ENCODE peak calls at places on chromosomes 2 and 18, in ten cellular contexts. J is H9, N is neuronal stem cell, L is neural progenitor cell, V is GM23248, Q is mesenchymal stem cell, B is SK-N-SH, T is astrocyte, G is endothelial cell of umbilical vein, H is H1. D is an unnamed sample. For H3K4me1, the result is how much of the 10 kb centered on the place peaks cover.

GRCh38 chr2:227388537-227389011 is 825 bp upstream of the SCYGR1 start:
- DNase-seq in J (no peak), N (no peak), L (no peak), V (peak), Q (no peak), B (no peak), T (peak), G (no peak), H (no peak), D (peak)

GRCh38 chr2:168716839-168717238 is 85.6 kb upstream of the NOSTRIN start:
- DNase-seq in J (no peak), N (no peak), L (no peak), V (no peak), Q (no peak), B (no peak), T (no peak), G (no peak), H (no peak), D (no peak)

GRCh38 chr2:171102802-171103201 is 57.9 kb downstream of the TLK1 start:
- DNase-seq in J (no peak), N (no peak), L (no peak), V (no peak), Q (no peak), B (no peak), T (no peak), G (no peak), H (no peak), D (no peak)

GRCh38 chr2:238950551-238950950 is 102.7 kb downstream of the TWIST2 start:
- DNase-seq in J (peak), N (no peak), L (no peak), V (no peak), Q (no peak), B (no peak), T (no peak), G (no peak), H (no peak), D (no peak)

GRCh38 chr2:119744335-119744939 is 15.3 kb upstream of the PTPN4 start:
- DNase-seq in J (no peak), N (no peak), L (no peak), V (peak), Q (no peak), B (no peak), T (no peak), G (peak), H (no peak), D (no peak)

GRCh38 chr2:236876642-236877041 is 209.0 kb upstream of the COPS8 start:
- DNase-seq in J (no peak), N (no peak), L (no peak), V (no peak), Q (no peak), B (no peak), T (no peak), G (no peak), H (no peak), D (no peak)

GRCh38 chr2:219293736-219294201 is 14.6 kb downstream of the DNAJB2 start:
- DNase-seq in J (no peak), N (no peak), L (no peak), V (no peak), Q (no peak), B (no peak), T (no peak), G (no peak), H (no peak), D (no peak)

GRCh38 chr2:170822885-170823799 is 6.5 kb downstream of the GAD1 start:
- DNase-seq in J (peak), N (peak), L (peak), V (peak), Q (no peak), B (peak), T (no peak), G (no peak), H (peak), D (peak)

GRCh38 chr2:95354925-95355324 is 47.6 kb upstream of the FAHD2A start:
- DNase-seq in J (peak), N (no peak), L (no peak), V (no peak), Q (no peak), B (no peak), T (no peak), G (no peak), H (no peak), D (peak)

GRCh38 chr2:10759151-10759714 is 37.8 kb downstream of the ATP6V1C2 start:
- DNase-seq in J (no peak), N (no peak), L (no peak), V (no peak), Q (no peak), B (peak), T (no peak), G (no peak), H (no peak), D (no peak)

GRCh38 chr18:8696749-8697211 is 8.6 kb upstream of the MTCL1 start:
- DNase-seq in J (peak), N (peak), L (peak), V (peak), Q (peak), B (peak), T (no peak), G (peak), H (peak), D (peak)

GRCh38 chr18:8701546-8702118 is 3.7 kb upstream of the MTCL1 start:
- DNase-seq in J (no peak), N (no peak), L (no peak), V (peak), Q (peak), B (peak), T (peak), G (no peak), H (no peak), D (peak)

GRCh38 chr18:8699948-8700347 is 5.4 kb upstream of the MTCL1 start:
- DNase-seq in J (no peak), N (no peak), L (no peak), V (peak), Q (no peak), B (no peak), T (no peak), G (no peak), H (no peak), D (no peak)

GRCh38 chr18:8695932-8696510 is 9.3 kb upstream of the MTCL1 start:
- DNase-seq in J (no peak), N (no peak), L (no peak), V (no peak), Q (no peak), B (no peak), T (no peak), G (no peak), H (no peak), D (no peak)

DNA sequence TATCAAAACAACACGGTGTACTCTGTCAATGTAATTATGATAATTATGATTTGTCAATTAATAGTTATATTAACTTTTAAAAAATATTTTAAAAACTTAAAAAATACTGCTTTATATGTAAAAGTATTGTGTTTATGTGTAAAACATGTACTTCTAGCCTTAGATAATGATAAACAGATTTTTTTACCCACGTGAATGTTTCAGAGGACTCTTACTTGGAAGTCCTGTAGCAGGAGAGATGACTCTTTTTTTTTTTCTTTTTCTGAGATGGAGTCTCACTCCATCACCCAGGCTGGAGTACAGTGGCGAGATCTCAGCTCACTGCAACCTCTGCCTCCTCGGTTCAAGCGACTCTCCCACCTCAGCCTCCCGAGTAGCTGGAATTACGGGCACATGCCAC is 6.2 kb upstream of the MTCL1 start:
- DNase-seq in J (no peak), N (no peak), L (no peak), V (peak), Q (no peak), B (no peak), T (no peak), G (no peak), H (no peak), D (no peak)
- H2AFZ ChIP-seq in J (no peak), N (no peak), L (no peak), V (peak), Q (no peak), B (no peak), T (no peak), G (no peak), H (no peak), D (no peak)

DNA sequence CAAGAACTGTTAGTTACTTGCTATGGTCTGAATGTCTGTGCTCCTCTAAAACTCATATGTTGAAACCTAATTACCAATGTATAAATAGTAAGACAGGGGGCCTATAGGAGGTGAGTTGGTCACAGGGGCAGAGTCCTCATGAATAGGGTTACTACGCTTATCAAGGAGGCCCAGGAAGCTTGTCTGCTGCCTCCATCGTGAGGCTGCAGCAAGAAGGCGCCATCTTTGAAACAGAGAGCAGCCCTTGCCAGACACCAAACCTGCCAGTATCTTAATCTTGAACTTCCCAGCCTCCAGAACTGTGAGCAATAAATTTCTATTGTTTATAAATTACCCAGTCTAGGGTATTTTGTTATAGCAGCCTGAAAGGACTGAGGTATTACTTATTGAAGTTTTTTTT is 79.1 kb downstream of the TGIF1 start:
- DNase-seq in J (no peak), N (no peak), L (no peak), V (no peak), Q (no peak), B (no peak), T (no peak), G (no peak), H (no peak), D (no peak)
- H3K27ac ChIP-seq in J (no peak), N (no peak), L (no peak), V (no peak), Q (no peak), B (no peak), T (no peak), G (no peak), H (no peak), D (no peak)

GRCh38 chr2:81250270-81250669 is 945.7 kb upstream of the LRRTM1 start:
- DNase-seq in J (no peak), N (no peak), L (no peak), V (no peak), Q (no peak), B (no peak), T (no peak), G (no peak), H (no peak), D (no peak)
- H3K4me1 ChIP-seq in J (under half), N (under half), L (under half), V (under half), Q (under half), B (under half), T (under half), G (under half), H (under half), D (under half)

GRCh38 chr2:112606567-112606966 is 22.2 kb downstream of the CHCHD5 start:
- DNase-seq in J (no peak), N (no peak), L (no peak), V (no peak), Q (no peak), B (no peak), T (no peak), G (no peak), H (no peak), D (no peak)
- H2AFZ ChIP-seq in J (no peak), N (no peak), L (no peak), V (no peak), Q (no peak), B (no peak), T (no peak), G (no peak), H (no peak), D (no peak)

GRCh38 chr2:234363647-234364294 is 133.1 kb downstream of the ARL4C start:
- DNase-seq in J (no peak), N (no peak), L (peak), V (no peak), Q (no peak), B (no peak), T (no peak), G (no peak), H (no peak), D (no peak)

GRCh38 chr2:234368861-234369261 is 128.0 kb downstream of the ARL4C start:
- DNase-seq in J (no peak), N (no peak), L (peak), V (peak), Q (peak), B (no peak), T (peak), G (no peak), H (no peak), D (peak)

GRCh38 chr2:234363011-234363487 is 133.8 kb downstream of the ARL4C start:
- DNase-seq in J (peak), N (peak), L (peak), V (peak), Q (peak), B (no peak), T (peak), G (no peak), H (no peak), D (no peak)

GRCh38 chr2:234364718-234365117 is 132.2 kb downstream of the ARL4C start:
- DNase-seq in J (no peak), N (no peak), L (peak), V (no peak), Q (no peak), B (no peak), T (no peak), G (no peak), H (no peak), D (no peak)

DNA sequence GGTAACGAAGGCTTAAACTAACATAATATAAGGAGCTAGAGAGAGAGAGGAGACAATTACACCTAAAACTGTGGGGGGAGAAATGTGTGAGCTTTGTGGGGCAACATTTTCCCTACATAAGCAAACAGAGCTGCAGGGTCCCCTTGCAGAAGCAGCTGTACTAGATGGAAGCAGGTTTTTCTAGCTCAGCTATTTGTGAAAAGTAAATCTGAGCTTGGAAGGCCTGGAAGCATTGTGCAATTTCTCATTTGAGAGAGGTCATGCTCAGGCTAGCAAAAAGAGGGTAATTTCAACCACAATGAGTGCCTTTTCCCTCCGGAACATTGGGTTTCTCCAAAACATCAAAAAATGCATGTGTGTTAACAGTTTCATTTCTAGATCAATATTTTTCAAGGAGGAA is 130.0 kb downstream of the ARL4C start:
- DNase-seq in J (no peak), N (no peak), L (no peak), V (peak), Q (no peak), B (no peak), T (no peak), G (no peak), H (no peak), D (no peak)
- H3K27ac ChIP-seq in J (no peak), N (peak), L (peak), V (no peak), Q (no peak), B (no peak), T (no peak), G (no peak), H (no peak), D (no peak)

GRCh38 chr2:112658820-112659667 is 13.3 kb downstream of the SLC20A1 start:
- DNase-seq in J (no peak), N (no peak), L (no peak), V (no peak), Q (no peak), B (no peak), T (no peak), G (no peak), H (no peak), D (no peak)

GRCh38 chr2:112658301-112658700 is 12.6 kb downstream of the SLC20A1 start:
- DNase-seq in J (no peak), N (no peak), L (no peak), V (no peak), Q (no peak), B (no peak), T (no peak), G (no peak), H (no peak), D (no peak)

GRCh38 chr2:112661656-112662305 is 16.0 kb downstream of the SLC20A1 start:
- DNase-seq in J (no peak), N (no peak), L (no peak), V (no peak), Q (no peak), B (no peak), T (no peak), G (no peak), H (no peak), D (no peak)

GRCh38 chr2:112660138-112660537 is 14.4 kb downstream of the SLC20A1 start:
- DNase-seq in J (no peak), N (no peak), L (no peak), V (no peak), Q (no peak), B (no peak), T (no peak), G (no peak), H (no peak), D (no peak)

GRCh38 chr2:112656679-112657078 is 10.9 kb downstream of the SLC20A1 start:
- DNase-seq in J (no peak), N (no peak), L (no peak), V (no peak), Q (no peak), B (no peak), T (no peak), G (no peak), H (no peak), D (no peak)
- H3K4me1 ChIP-seq in J (under half), N (under half), L (under half), V (under half), Q (under half), B (under half), T (under half), G (under half), H (under half), D (under half)

DNA sequence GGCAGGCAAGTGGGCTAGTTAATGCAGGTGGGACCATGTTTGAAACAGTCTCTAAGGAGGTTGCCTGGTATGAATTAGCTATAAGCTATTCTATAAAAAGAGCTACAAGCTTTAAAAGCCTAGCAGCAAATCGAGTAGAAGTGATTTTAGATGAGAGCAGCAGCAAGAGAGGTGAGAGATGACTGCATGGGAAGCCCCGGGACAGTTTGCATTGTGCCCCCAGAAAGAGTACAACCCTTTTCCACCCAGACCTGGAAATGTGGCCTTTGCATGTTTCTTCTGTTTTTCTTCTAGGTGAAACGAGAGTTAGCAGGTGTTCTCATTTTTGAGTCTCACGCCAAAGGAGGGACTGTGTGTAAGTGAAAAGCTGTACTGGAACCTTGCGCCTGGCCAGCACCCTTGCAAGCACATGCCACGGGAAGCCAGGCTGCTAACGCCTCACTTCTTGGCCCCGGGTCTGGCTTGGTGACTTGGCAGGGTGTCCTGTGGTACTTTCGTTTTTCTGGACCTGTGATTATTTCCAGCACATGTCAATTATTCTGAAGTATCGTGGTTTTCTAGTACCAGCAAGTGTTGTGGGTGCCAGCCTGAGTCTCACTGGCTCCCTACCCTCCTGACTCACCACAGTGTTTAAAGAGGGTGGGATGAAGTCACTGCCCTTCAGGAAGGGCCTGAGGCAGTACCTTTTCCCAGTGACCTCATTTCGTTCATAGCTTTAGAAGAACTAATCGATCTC is 90.3 kb upstream of the MAP3K20 start:
- DNase-seq in J (no peak), N (no peak), L (no peak), V (peak), Q (peak), B (peak), T (peak), G (peak), H (no peak), D (peak)
- H2AFZ ChIP-seq in J (no peak), N (no peak), L (no peak), V (no peak), Q (no peak), B (no peak), T (no peak), G (peak), H (no peak), D (peak)

DNA sequence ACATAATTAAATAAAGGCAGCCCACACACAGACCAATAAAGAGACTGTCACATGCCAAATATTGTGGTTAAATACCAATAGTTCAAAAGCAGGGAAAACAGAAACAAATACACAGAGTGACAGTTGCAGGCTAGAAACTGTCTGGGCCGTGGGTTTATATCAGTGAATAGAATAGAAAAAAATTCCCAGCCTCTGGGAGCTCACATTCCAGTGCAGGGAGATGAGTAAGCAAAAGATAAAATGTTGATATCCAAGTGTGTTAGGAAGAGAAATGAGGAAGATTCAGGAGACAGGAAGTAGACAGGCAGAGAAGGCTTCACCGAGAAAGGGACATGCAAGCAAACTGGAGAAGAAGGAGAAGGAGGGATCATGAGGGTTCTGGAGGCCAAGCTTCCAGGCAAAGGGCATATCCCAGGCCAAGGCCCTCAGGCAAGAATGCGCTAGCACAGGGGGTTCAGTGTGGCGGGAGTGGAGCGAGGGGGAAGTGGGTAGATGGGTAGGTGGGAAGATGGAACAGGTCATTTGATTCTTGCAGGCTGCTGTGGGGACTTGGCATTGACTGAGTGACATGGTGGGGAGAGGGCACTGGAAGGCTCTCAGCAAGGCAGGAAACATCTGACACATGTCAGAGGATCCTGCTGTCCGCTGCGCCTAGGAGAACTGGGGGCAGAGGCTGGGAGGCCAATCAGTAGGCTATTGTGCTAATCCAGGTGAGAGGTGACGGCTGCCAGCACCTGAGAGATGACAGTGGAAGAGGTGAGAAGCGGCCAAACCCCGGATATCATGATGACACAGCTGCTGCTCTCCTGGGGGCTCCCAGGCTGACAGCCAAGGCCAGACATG is 89.2 kb downstream of the ZBTB7C start:
- DNase-seq in J (no peak), N (no peak), L (no peak), V (peak), Q (peak), B (peak), T (peak), G (no peak), H (no peak), D (no peak)
- H3K27ac ChIP-seq in J (no peak), N (no peak), L (no peak), V (no peak), Q (no peak), B (peak), T (no peak), G (no peak), H (no peak), D (peak)

D was measured in osteoblast.